ENCODE peak calls at places on chromosomes 13 and 19, in nine cellular contexts. G is body of pancreas, A is hepatocyte, N is AG04450, M is RWPE1, O is psoas muscle, F is uterus, D is right atrium auricular region, C is tibial nerve. Z is an unnamed sample.

GRCh38 chr13:107476068-107476467 is 739.3 kb downstream of the LIG4 start:
- DNase-seq in O (no peak), F (no peak), A (no peak), D (no peak), M (no peak), C (no peak), G (no peak), N (no peak), Z (no peak)

GRCh38 chr13:99351772-99352171 is 44.6 kb upstream of the GPR183 start:
- DNase-seq in C (no peak), N (no peak), A (no peak), O (no peak), F (no peak), M (no peak), D (no peak), G (no peak), Z (no peak)

GRCh38 chr13:35157143-35157755 is 215.2 kb downstream of the NBEA start:
- DNase-seq in O (no peak), D (no peak), G (peak; percentile 32), F (no peak), M (peak; percentile 38), A (peak; percentile 62), C (no peak), N (peak; percentile 16), Z (no peak)

GRCh38 chr13:52851153-52851962 is 2.9 kb upstream of the PCDH8 start:
- DNase-seq in D (no peak), N (no peak), F (no peak), G (peak; percentile 23), C (no peak), M (peak; percentile 34), O (no peak), A (peak; percentile 71), Z (no peak)

GRCh38 chr13:101457176-101457575 is 4.7 kb downstream of the ITGBL1 start:
- DNase-seq in A (no peak), N (no peak), M (no peak), O (no peak), G (no peak), F (no peak), D (no peak), C (no peak), Z (no peak)

GRCh38 chr19:17220207-17220758 is 5.1 kb downstream of the USE1 start:
- DNase-seq in A (peak; percentile 83), N (no peak), M (peak; percentile 61), F (peak; percentile 55), C (no peak), D (peak; percentile 75), G (peak; percentile 64), O (peak; percentile 69), Z (no peak)

GRCh38 chr13:109139346-109139745 is 509.9 kb downstream of the MYO16 start:
- DNase-seq in A (no peak), D (no peak), N (no peak), G (no peak), M (no peak), C (no peak), O (no peak), F (no peak), Z (no peak)

GRCh38 chr19:12995596-12996541 is 594 bp downstream of the NFIX start:
- DNase-seq in N (no peak), M (no peak), A (peak; percentile 37), O (peak; percentile 83), C (no peak), D (no peak), F (no peak), G (peak; percentile 47), Z (no peak)

GRCh38 chr13:22375151-22375550 is 704.3 kb downstream of the FGF9 start:
- DNase-seq in G (no peak), C (no peak), F (no peak), A (no peak), M (no peak), N (no peak), O (no peak), D (no peak), Z (no peak)

GRCh38 chr19:6802336-6803035 is 30.0 kb downstream of the VAV1 start:
- DNase-seq in M (no peak), F (no peak), O (peak; percentile 50), D (peak; percentile 59), N (no peak), G (peak; percentile 16), C (no peak), A (no peak), Z (no peak)

GRCh38 chr13:33058816-33059215 is 42.6 kb downstream of the KL start:
- DNase-seq in G (no peak), C (no peak), D (no peak), M (no peak), O (no peak), A (no peak), F (no peak), N (no peak), Z (no peak)

GRCh38 chr19:11363881-11364280 is 8.6 kb downstream of the PLPPR2 start:
- DNase-seq in A (no peak), M (no peak), C (no peak), D (no peak), G (no peak), N (no peak), O (no peak), F (no peak), Z (no peak)

GRCh38 chr13:84358601-84359000 is 476.3 kb upstream of the SLITRK1 start:
- DNase-seq in F (no peak), D (no peak), C (no peak), O (no peak), A (no peak), N (no peak), G (no peak), M (no peak), Z (no peak)

GRCh38 chr13:46469064-46469463 is 82.0 kb upstream of the RUBCNL start:
- DNase-seq in N (no peak), O (no peak), A (peak; percentile 49), G (no peak), M (no peak), F (no peak), D (no peak), C (no peak), Z (no peak)

GRCh38 chr13:89726690-89727435 is 1620.6 kb upstream of the MIR17HG start:
- DNase-seq in F (no peak), N (peak; percentile 26), A (no peak), D (no peak), C (no peak), M (peak; percentile 63), G (no peak), O (no peak), Z (no peak)

DNA sequence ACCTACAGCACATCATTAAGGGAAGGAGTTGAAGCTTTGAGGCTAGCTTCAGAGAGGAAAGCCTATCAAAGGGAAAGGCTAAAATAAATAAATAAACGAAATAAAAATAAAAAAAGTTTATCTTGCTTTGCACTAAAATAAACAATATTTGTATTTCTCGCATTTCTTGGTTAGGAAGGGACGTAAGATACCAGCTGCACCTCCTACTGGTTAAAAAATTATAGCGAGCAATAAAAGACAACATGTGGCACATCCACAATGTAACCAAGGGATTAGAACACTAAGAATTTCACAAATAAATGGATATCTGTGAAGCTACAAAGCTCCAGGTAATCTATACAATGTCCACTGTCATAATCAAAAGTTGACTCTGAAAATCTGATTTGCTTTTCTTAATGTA is 194.5 kb downstream of the DACH1 start:
- DNase-seq in M (no peak), O (no peak), N (no peak), A (no peak), G (no peak), D (no peak), C (no peak), F (no peak), Z (no peak)
- TF ChIP-seq CTCF in M (no peak), O (no peak), N (peak; percentile 54), A (peak; percentile 16), G (no peak), D (no peak), C (no peak), F (no peak), Z (no peak)

GRCh38 chr13:40622761-40623160 is 43.7 kb downstream of the FOXO1 start:
- DNase-seq in C (no peak), F (no peak), M (no peak), A (no peak), G (no peak), N (no peak), D (no peak), O (no peak), Z (no peak)

GRCh38 chr13:40617801-40618356 is 48.6 kb downstream of the FOXO1 start:
- DNase-seq in C (no peak), N (no peak), M (no peak), O (peak; percentile 61), D (no peak), G (no peak), F (no peak), A (no peak), Z (no peak)

GRCh38 chr13:40622246-40622645 is 44.2 kb downstream of the FOXO1 start:
- DNase-seq in D (no peak), M (no peak), G (no peak), C (no peak), F (no peak), A (no peak), O (no peak), N (no peak), Z (no peak)

GRCh38 chr13:40618581-40619478 is 47.6 kb downstream of the FOXO1 start:
- DNase-seq in G (no peak), D (no peak), C (no peak), O (peak; percentile 62), F (no peak), N (no peak), M (no peak), A (no peak), Z (no peak)

GRCh38 chr13:40619479-40619814 is 47.0 kb downstream of the FOXO1 start:
- DNase-seq in O (no peak), N (no peak), C (no peak), F (no peak), A (no peak), D (no peak), G (no peak), M (no peak), Z (no peak)
- H3K27ac ChIP-seq in O (peak overlapping the region; percentile 74), N (no peak overlapping the region), C (no peak overlapping the region), F (peak overlapping the region; percentile 82), A (no peak overlapping the region), D (no peak overlapping the region), G (no peak overlapping the region), M (no peak overlapping the region), Z (no peak overlapping the region)

GRCh38 chr19:48216933-48217332 is 38.8 kb downstream of the CARD8 start:
- DNase-seq in M (no peak), D (no peak), N (no peak), A (no peak), C (no peak), O (no peak), G (no peak), F (no peak), Z (no peak)
- TF ChIP-seq CTCF in M (no peak), D (no peak), N (no peak), A (no peak), C (no peak), O (no peak), G (no peak), F (no peak), Z (no peak)

DNA sequence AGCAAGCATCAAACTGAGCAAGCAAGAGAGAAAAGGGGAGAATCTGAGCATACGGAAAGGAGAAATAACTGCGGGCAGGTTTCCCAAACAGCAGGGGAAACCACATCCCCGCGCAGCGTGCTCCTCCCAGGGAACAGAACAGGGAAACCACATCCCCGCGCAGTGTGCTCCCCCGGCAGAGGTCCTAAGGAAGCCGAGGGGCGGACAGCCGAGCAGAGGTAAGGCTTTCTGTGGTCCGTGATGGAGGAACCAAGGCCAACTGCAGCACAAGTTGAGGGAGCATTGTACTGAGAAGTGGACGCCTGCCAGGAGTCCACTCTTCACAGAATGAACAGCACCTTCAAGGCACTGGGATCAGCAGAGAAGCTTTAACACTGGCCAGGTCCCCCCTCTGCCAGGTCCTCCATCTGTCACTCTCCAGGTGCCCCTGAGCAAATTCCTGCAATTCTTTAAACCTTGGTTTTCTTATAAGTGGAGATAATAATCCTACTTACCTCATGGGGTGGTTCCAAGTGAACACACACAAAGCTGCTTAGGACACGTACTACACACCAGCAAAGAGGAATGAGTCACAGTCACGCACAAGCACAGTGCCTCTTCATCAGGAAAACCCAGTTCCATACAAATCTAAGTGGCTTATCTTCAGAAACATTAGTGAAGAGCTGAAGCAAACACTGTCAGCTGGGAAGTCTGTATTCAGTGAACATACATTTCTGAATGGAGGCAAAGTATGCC is 23.0 kb upstream of the LAMP1 start:
- DNase-seq in D (no peak), G (no peak), F (no peak), C (no peak), M (no peak), A (peak; percentile 76), N (no peak), O (no peak), Z (no peak)
- H3K27ac ChIP-seq in D (no peak overlapping the region), G (no peak overlapping the region), F (no peak overlapping the region), C (no peak overlapping the region), M (no peak overlapping the region), A (peak overlapping the region; percentile 94), N (peak overlapping the region; percentile 31), O (no peak overlapping the region), Z (peak overlapping the region; percentile 64)

Z was measured in coronary artery.